ENCODE peak calls at places on chromosomes 12 and 14, in four cellular contexts. One of them, this sample, is unnamed.

GRCh38 chr12:1777798-1778197 is 42.6 kb upstream of the LRTM2 start:
- DNase-seq in psoas muscle: no peak
- DNase-seq in heart left ventricle: no peak
- DNase-seq in vagina: no peak
- DNase-seq in this sample: no peak

GRCh38 chr12:39348941-39349626 is 93.8 kb downstream of the KIF21A start:
- DNase-seq in psoas muscle: no peak
- DNase-seq in heart left ventricle: no peak
- DNase-seq in vagina: no peak
- DNase-seq in this sample: no peak

GRCh38 chr12:122355702-122356101 is 66.8 kb downstream of the CLIP1 start:
- DNase-seq in heart left ventricle: no peak
- DNase-seq in psoas muscle: peak; percentile 75
- DNase-seq in vagina: no peak
- DNase-seq in this sample: no peak

GRCh38 chr14:36181417-36181816 is 4.9 kb upstream of the PTCSC3 start:
- DNase-seq in vagina: no peak
- DNase-seq in heart left ventricle: no peak
- DNase-seq in psoas muscle: no peak
- DNase-seq in this sample: no peak

GRCh38 chr12:121610239-121611149 is 15.8 kb upstream of the ORAI1 start:
- DNase-seq in psoas muscle: no peak
- DNase-seq in heart left ventricle: no peak
- DNase-seq in vagina: no peak
- DNase-seq in this sample: no peak

GRCh38 chr14:24013654-24014514 is 25.2 kb downstream of the DHRS4L2 start:
- DNase-seq in vagina: no peak
- DNase-seq in heart left ventricle: no peak
- DNase-seq in psoas muscle: no peak
- DNase-seq in this sample: peak; percentile 57

GRCh38 chr14:75979071-75979571 is 2.7 kb downstream of the TGFB3 start:
- DNase-seq in vagina: no peak
- DNase-seq in heart left ventricle: no peak
- DNase-seq in psoas muscle: peak; percentile 58
- DNase-seq in this sample: no peak

GRCh38 chr12:55818140-55818728 is 393 bp downstream of the ORMDL2 start:
- DNase-seq in heart left ventricle: no peak
- DNase-seq in vagina: no peak
- DNase-seq in psoas muscle: no peak
- DNase-seq in this sample: no peak

GRCh38 chr12:53798575-53798974 is 46.8 kb upstream of the CISTR start:
- DNase-seq in heart left ventricle: no peak
- DNase-seq in psoas muscle: no peak
- DNase-seq in vagina: no peak
- DNase-seq in this sample: no peak

GRCh38 chr12:117853600-117853999 is 115.2 kb downstream of the KSR2 start:
- DNase-seq in psoas muscle: no peak
- DNase-seq in heart left ventricle: no peak
- DNase-seq in vagina: no peak
- DNase-seq in this sample: peak; percentile 38

GRCh38 chr14:65414961-65415589 is 2.5 kb downstream of the FUT8 start:
- DNase-seq in psoas muscle: no peak
- DNase-seq in heart left ventricle: no peak
- DNase-seq in vagina: no peak
- DNase-seq in this sample: no peak

GRCh38 chr12:124626841-124627502 is 59.6 kb upstream of the NCOR2 start:
- DNase-seq in heart left ventricle: peak; percentile 76
- DNase-seq in psoas muscle: peak; percentile 84
- DNase-seq in vagina: no peak
- DNase-seq in this sample: no peak

GRCh38 chr12:53160673-53161072 is 19.8 kb upstream of the ZNF740 start:
- DNase-seq in heart left ventricle: no peak
- DNase-seq in vagina: no peak
- DNase-seq in psoas muscle: no peak
- DNase-seq in this sample: no peak

GRCh38 chr12:24960222-24960855 is 11.4 kb upstream of the BCAT1 start:
- DNase-seq in heart left ventricle: no peak
- DNase-seq in psoas muscle: no peak
- DNase-seq in vagina: no peak
- DNase-seq in this sample: no peak

GRCh38 chr12:65597527-65597926 is 226.8 kb upstream of the HMGA2 start:
- DNase-seq in heart left ventricle: no peak
- DNase-seq in psoas muscle: no peak
- DNase-seq in vagina: no peak
- DNase-seq in this sample: no peak

GRCh38 chr12:212799-213526 is 994 bp downstream of the SLC6A12 start:
- DNase-seq in psoas muscle: no peak
- DNase-seq in vagina: no peak
- DNase-seq in heart left ventricle: no peak
- DNase-seq in this sample: no peak

GRCh38 chr12:60144395-60144794 is 548.6 kb downstream of the SLC16A7 start:
- DNase-seq in psoas muscle: no peak
- DNase-seq in vagina: no peak
- DNase-seq in heart left ventricle: no peak
- DNase-seq in this sample: no peak

GRCh38 chr12:27807063-27807703 is 27.1 kb upstream of the MANSC4 start:
- DNase-seq in psoas muscle: no peak
- DNase-seq in vagina: no peak
- DNase-seq in heart left ventricle: no peak
- DNase-seq in this sample: no peak

GRCh38 chr12:55742719-55743130 is at the start of gene GDF11:
- DNase-seq in psoas muscle: peak; percentile 85
- DNase-seq in heart left ventricle: peak; percentile 87
- DNase-seq in vagina: no peak
- DNase-seq in this sample: peak; percentile 66

GRCh38 chr12:18807714-18808113 is 69.8 kb downstream of the CAPZA3 start:
- DNase-seq in psoas muscle: no peak
- DNase-seq in vagina: no peak
- DNase-seq in heart left ventricle: no peak
- DNase-seq in this sample: no peak

GRCh38 chr12:2019126-2019525 is 14.9 kb upstream of the DCP1B start:
- DNase-seq in vagina: no peak
- DNase-seq in psoas muscle: no peak
- DNase-seq in heart left ventricle: no peak
- DNase-seq in this sample: no peak

GRCh38 chr12:120680165-120680738 is 6.7 kb upstream of the MLEC start:
- DNase-seq in vagina: no peak
- DNase-seq in heart left ventricle: no peak
- DNase-seq in psoas muscle: no peak
- DNase-seq in this sample: no peak

GRCh38 chr14:69650948-69651369 is 39.6 kb downstream of the SUSD6 start:
- DNase-seq in vagina: no peak
- DNase-seq in heart left ventricle: no peak
- DNase-seq in psoas muscle: no peak
- DNase-seq in this sample: no peak

GRCh38 chr14:60482743-60483142 is 3.1 kb downstream of the C14orf39 start:
- DNase-seq in vagina: no peak
- DNase-seq in psoas muscle: no peak
- DNase-seq in heart left ventricle: no peak
- DNase-seq in this sample: no peak

GRCh38 chr12:68623984-68624383 is 13.3 kb downstream of the RAP1B start:
- DNase-seq in heart left ventricle: no peak
- DNase-seq in psoas muscle: no peak
- DNase-seq in vagina: no peak
- DNase-seq in this sample: no peak

GRCh38 chr12:25557830-25558436 is 4.8 kb upstream of the LMNTD1 start:
- DNase-seq in vagina: no peak
- DNase-seq in psoas muscle: no peak
- DNase-seq in heart left ventricle: no peak
- DNase-seq in this sample: no peak

GRCh38 chr14:68522510-68523325 is 270.1 kb downstream of the ZFP36L1 start:
- DNase-seq in psoas muscle: no peak
- DNase-seq in heart left ventricle: no peak
- DNase-seq in vagina: peak; percentile 85
- DNase-seq in this sample: no peak

GRCh38 chr14:68525516-68525915 is 267.4 kb downstream of the ZFP36L1 start:
- DNase-seq in vagina: peak; percentile 81
- DNase-seq in psoas muscle: no peak
- DNase-seq in heart left ventricle: no peak
- DNase-seq in this sample: no peak

GRCh38 chr14:68523326-68523610 is 269.6 kb downstream of the ZFP36L1 start:
- DNase-seq in heart left ventricle: no peak
- DNase-seq in vagina: peak; percentile 78
- DNase-seq in psoas muscle: no peak
- DNase-seq in this sample: no peak

GRCh38 chr14:68521952-68522509 is 270.8 kb downstream of the ZFP36L1 start:
- DNase-seq in heart left ventricle: no peak
- DNase-seq in psoas muscle: no peak
- DNase-seq in vagina: peak; percentile 81
- DNase-seq in this sample: no peak

DNA sequence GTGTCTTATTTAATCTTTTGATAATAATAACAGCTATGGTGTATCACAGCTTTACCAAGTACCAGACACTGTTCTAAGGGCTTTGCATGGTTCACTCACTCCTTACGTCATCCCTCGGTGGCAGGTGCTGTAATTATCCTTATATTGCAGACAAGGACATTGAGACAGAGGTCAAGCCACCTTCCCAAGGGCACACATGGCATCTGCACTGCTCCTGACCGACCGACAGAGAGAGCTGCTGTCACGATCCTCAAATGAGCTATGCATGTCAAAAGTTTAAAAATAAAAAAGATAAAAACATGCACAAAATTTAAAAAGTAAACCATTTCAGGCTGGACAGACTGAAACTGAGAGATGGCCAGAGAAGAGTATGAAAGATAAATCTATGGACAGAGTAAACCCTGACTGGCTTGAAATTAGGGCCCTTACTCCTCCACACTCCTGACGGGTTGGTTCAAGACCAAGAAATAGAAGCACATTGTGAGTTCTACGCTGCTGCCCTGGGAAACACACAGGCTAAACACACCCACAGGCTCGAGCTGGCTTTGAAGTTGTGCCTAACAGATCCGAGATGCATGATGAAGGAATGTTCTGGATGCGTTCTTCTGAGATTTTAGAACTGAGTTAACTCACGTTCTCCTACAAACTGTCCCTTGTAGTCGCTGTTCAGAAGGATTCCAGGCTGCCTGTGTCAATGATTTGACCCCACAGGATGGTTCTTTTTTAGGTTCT is 268.7 kb downstream of the ZFP36L1 start:
- DNase-seq in heart left ventricle: peak; percentile 40
- DNase-seq in psoas muscle: no peak
- DNase-seq in vagina: peak; percentile 69
- DNase-seq in this sample: no peak
- TF ChIP-seq CTCF in heart left ventricle: peak; percentile 42
- TF ChIP-seq CTCF in psoas muscle: peak; percentile 33
- TF ChIP-seq CTCF in vagina: no peak
- TF ChIP-seq CTCF in this sample: no peak

DNA sequence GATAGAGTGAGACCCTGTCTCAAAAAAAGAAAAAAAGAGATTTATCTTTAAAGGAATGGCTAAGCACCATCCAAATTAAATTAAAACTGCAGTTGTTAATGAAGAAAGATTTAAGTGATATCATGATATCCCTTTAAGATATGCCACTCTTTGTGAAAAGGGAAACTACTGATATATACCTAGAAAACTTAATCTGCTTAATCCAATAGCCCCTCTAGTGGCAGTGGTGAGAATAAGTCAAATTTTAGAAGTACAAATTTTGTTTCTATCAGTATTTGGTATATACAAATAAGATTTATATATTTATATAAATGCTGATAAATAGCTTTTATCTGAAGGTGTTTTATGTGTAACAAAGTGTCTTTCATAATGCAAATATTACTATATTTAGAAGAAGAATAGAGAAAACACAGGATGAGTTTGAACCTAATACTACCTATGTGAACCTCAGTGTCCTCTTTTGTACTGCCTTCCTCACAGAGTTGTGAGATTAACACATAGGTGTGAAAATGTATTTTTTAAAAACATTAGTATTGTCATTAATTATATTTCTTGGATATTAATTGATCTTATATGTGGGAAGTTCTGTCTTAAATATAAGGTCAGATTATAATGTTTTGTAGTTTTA is 51.4 kb upstream of the GARIN2 start:
- DNase-seq in heart left ventricle: no peak
- DNase-seq in psoas muscle: no peak
- DNase-seq in vagina: no peak
- DNase-seq in this sample: no peak
- TF ChIP-seq CTCF in heart left ventricle: peak; percentile 35
- TF ChIP-seq CTCF in psoas muscle: peak; percentile 19
- TF ChIP-seq CTCF in vagina: no peak
- TF ChIP-seq CTCF in this sample: no peak

DNA sequence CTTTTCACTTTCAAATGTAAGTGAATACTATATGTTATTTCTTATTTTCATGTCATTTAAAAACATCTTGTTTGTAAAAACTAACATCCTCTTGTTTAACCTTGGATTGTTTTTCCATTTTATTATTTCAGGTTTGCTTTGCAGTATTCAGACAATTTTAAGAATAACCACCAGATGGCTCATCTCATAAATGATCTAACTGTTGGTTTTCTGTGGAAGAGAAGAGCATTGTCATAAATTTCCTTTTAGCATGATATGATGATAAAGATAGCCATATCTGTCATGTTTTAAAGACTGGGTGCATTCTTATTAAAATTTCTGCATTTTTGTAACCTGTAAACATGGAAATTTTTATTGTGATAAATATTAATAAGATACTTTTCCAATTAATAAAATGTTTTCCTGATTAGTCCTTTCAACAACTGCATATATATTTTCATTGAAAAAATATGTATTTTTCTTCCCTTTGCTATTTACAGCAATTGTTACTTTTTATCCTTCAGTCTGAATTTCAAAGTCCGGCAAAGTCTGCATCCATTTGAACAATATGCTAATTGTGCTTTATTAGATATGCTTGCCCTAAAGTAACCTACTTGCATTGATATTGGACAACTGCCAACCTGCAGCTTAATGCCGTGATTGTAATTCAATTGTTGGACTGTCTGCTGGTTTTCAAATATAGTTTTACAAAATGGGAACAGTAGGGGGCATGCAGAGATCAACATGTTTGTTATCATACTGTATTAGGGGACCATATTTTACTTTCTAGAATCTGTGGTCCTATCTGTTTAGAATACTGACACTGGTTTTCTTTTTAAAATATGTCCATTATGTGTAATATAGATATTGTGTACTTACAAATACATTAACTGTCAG is 163.4 kb downstream of the GARIN6 start:
- DNase-seq in vagina: no peak
- DNase-seq in heart left ventricle: no peak
- DNase-seq in psoas muscle: no peak
- DNase-seq in this sample: no peak
- TF ChIP-seq CTCF in vagina: no peak
- TF ChIP-seq CTCF in heart left ventricle: peak; percentile 18
- TF ChIP-seq CTCF in psoas muscle: peak; percentile 36
- TF ChIP-seq CTCF in this sample: no peak

GRCh38 chr14:104680056-104680805 is 9.2 kb upstream of the INF2 start:
- DNase-seq in psoas muscle: peak; percentile 46
- DNase-seq in vagina: no peak
- DNase-seq in heart left ventricle: peak; percentile 61
- DNase-seq in this sample: no peak

GRCh38 chr14:104681689-104682074 is 7.7 kb upstream of the INF2 start:
- DNase-seq in vagina: no peak
- DNase-seq in heart left ventricle: peak; percentile 92
- DNase-seq in psoas muscle: peak; percentile 89
- DNase-seq in this sample: peak; percentile 84

GRCh38 chr14:104678901-104679705 is 10.3 kb upstream of the INF2 start:
- DNase-seq in heart left ventricle: peak; percentile 27
- DNase-seq in psoas muscle: peak; percentile 51
- DNase-seq in vagina: no peak
- DNase-seq in this sample: no peak

GRCh38 chr14:104682107-104682593 is 7.3 kb upstream of the INF2 start:
- DNase-seq in psoas muscle: peak; percentile 35
- DNase-seq in heart left ventricle: no peak
- DNase-seq in vagina: no peak
- DNase-seq in this sample: no peak

GRCh38 chr14:104680806-104681688 is 8.4 kb upstream of the INF2 start:
- DNase-seq in heart left ventricle: peak; percentile 67
- DNase-seq in psoas muscle: peak; percentile 62
- DNase-seq in vagina: no peak
- DNase-seq in this sample: no peak
- TF ChIP-seq CTCF in heart left ventricle: no peak
- TF ChIP-seq CTCF in psoas muscle: no peak
- TF ChIP-seq CTCF in vagina: no peak
- TF ChIP-seq CTCF in this sample: no peak